ENCODE peak calls at places on chromosomes 2 and 18, in ten cellular contexts. S is heart left ventricle, T is BE2C, I is bronchial epithelial cell, P is ascending aorta, X is SJSA1, W is spleen, A is kidney epithelial cell, C is body of pancreas, U is aorta. V is an unnamed sample.

GRCh38 chr2:45813003-45813601 is 161.6 kb downstream of the PRKCE start:
- DNase-seq in S (peak; percentile 52), T (peak; percentile 87), I (no peak), P (no peak), X (no peak), W (no peak), A (no peak), C (no peak), U (no peak), V (peak; percentile 32)

GRCh38 chr2:25041307-25041927 is 459 bp upstream of the EFR3B start:
- DNase-seq in S (peak; percentile 64), T (peak; percentile 70), I (peak; percentile 45), P (no peak), X (peak; percentile 27), W (peak; percentile 89), A (peak; percentile 21), C (peak; percentile 69), U (peak; percentile 82), V (peak; percentile 47)

GRCh38 chr2:140308706-140309105 is 1528.5 kb upstream of the NXPH2 start:
- DNase-seq in S (no peak), T (no peak), I (no peak), P (no peak), X (no peak), W (no peak), A (no peak), C (no peak), U (no peak), V (no peak)

GRCh38 chr18:5538541-5538940 is 5.3 kb downstream of the EPB41L3 start:
- DNase-seq in S (no peak), T (no peak), I (no peak), P (no peak), X (no peak), W (no peak), A (no peak), C (no peak), U (no peak), V (no peak)

GRCh38 chr2:108555572-108555971 is 21.3 kb downstream of the LIMS1 start:
- DNase-seq in S (no peak), T (no peak), I (no peak), P (no peak), X (no peak), W (no peak), A (no peak), C (no peak), U (no peak), V (no peak)

GRCh38 chr18:11047817-11048216 is 101.6 kb downstream of the PIEZO2 start:
- DNase-seq in S (no peak), T (no peak), I (no peak), P (no peak), X (no peak), W (no peak), A (no peak), C (no peak), U (no peak), V (no peak)

GRCh38 chr18:45275367-45276113 is 339.7 kb upstream of the SLC14A2 start:
- DNase-seq in S (no peak), T (no peak), I (peak; percentile 49), P (no peak), X (peak; percentile 15), W (no peak), A (no peak), C (no peak), U (no peak), V (no peak)

GRCh38 chr2:18301421-18302139 is 258.9 kb downstream of the RDH14 start:
- DNase-seq in S (no peak), T (no peak), I (no peak), P (no peak), X (no peak), W (no peak), A (no peak), C (no peak), U (no peak), V (no peak)

DNA sequence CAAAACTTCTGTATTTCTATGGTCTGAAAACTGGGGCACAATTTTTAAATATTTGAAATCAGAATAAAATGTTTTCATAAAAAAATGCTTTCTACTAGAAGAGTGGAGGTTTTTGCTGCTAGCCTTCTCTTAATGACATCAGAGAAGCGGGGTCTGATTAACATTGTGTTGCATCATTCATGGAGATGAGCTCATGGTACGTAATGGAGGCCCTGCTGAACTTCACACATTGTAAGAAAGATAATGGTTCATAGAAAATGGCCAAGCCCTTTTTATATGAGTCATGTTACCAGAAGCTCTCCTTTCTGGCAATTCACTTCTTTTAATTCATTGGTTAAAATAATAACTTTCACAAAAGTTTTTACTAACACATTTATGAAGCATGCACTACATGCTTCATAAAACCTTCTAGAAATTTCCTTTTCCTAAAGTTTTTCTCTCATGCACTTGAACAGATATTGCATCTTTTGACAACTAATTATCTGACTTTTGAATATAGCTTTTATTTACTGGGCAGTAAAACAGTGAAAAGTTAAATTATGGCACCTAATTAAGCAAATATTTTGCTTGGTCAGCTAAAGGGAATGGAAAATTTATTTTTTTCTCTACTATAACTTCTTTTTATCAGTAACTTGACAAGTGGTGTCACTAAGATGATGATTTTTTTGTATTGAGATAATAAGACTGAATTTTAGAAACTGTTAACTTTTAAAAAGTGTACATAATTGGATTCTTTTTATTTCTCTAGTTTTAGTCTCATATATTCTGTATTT is 351.4 kb downstream of the PIK3C3 start:
- DNase-seq in S (no peak), T (no peak), I (peak; percentile 5), P (no peak), X (no peak), W (no peak), A (no peak), C (no peak), U (no peak), V (no peak)
- H3K36me3 ChIP-seq in S (no peaks in the 10 kb centered on the region), T (no peaks in the 10 kb centered on the region), I (no peaks in the 10 kb centered on the region), P (no peaks in the 10 kb centered on the region), X (no peaks in the 10 kb centered on the region), W (no peaks in the 10 kb centered on the region), A (no peaks in the 10 kb centered on the region), C (no peaks in the 10 kb centered on the region), U (no peaks in the 10 kb centered on the region), V (no peaks in the 10 kb centered on the region)

GRCh38 chr2:29627366-29627765 is 294.0 kb downstream of the ALK start:
- DNase-seq in S (no peak), T (no peak), I (peak; percentile 71), P (no peak), X (peak; percentile 42), W (no peak), A (no peak), C (no peak), U (no peak), V (no peak)

GRCh38 chr2:29629495-29629894 is 291.9 kb downstream of the ALK start:
- DNase-seq in S (no peak), T (no peak), I (peak; percentile 54), P (no peak), X (no peak), W (no peak), A (no peak), C (no peak), U (no peak), V (no peak)

GRCh38 chr2:29632018-29632417 is 289.4 kb downstream of the ALK start:
- DNase-seq in S (no peak), T (no peak), I (peak; percentile 90), P (no peak), X (peak; percentile 28), W (no peak), A (no peak), C (no peak), U (no peak), V (no peak)

GRCh38 chr2:29628078-29628765 is 293.2 kb downstream of the ALK start:
- DNase-seq in S (no peak), T (no peak), I (peak; percentile 67), P (no peak), X (no peak), W (no peak), A (no peak), C (no peak), U (no peak), V (no peak)

GRCh38 chr2:29628882-29629281 is 292.5 kb downstream of the ALK start:
- DNase-seq in S (peak; percentile 38), T (no peak), I (no peak), P (no peak), X (no peak), W (no peak), A (no peak), C (peak; percentile 16), U (no peak), V (no peak)
- H3K4me3 ChIP-seq in S (no peak overlapping the region), T (no peak overlapping the region), I (no peak overlapping the region), P (no peak overlapping the region), X (no peak overlapping the region), W (no peak overlapping the region), A (no peak overlapping the region), C (no peak overlapping the region), U (no peak overlapping the region), V (no peak overlapping the region)

GRCh38 chr2:33023732-33024301 is 77.1 kb downstream of the LTBP1 start:
- DNase-seq in S (no peak), T (no peak), I (peak; percentile 34), P (no peak), X (no peak), W (no peak), A (no peak), C (no peak), U (no peak), V (no peak)

GRCh38 chr2:33022989-33023731 is 76.4 kb downstream of the LTBP1 start:
- DNase-seq in S (no peak), T (no peak), I (peak; percentile 87), P (no peak), X (peak; percentile 63), W (no peak), A (peak; percentile 47), C (no peak), U (no peak), V (no peak)

GRCh38 chr2:33021542-33022259 is 74.9 kb downstream of the LTBP1 start:
- DNase-seq in S (no peak), T (no peak), I (no peak), P (no peak), X (peak; percentile 26), W (no peak), A (no peak), C (no peak), U (no peak), V (no peak)

GRCh38 chr2:33020883-33021282 is 74.1 kb downstream of the LTBP1 start:
- DNase-seq in S (no peak), T (no peak), I (no peak), P (no peak), X (no peak), W (no peak), A (no peak), C (no peak), U (no peak), V (no peak)

DNA sequence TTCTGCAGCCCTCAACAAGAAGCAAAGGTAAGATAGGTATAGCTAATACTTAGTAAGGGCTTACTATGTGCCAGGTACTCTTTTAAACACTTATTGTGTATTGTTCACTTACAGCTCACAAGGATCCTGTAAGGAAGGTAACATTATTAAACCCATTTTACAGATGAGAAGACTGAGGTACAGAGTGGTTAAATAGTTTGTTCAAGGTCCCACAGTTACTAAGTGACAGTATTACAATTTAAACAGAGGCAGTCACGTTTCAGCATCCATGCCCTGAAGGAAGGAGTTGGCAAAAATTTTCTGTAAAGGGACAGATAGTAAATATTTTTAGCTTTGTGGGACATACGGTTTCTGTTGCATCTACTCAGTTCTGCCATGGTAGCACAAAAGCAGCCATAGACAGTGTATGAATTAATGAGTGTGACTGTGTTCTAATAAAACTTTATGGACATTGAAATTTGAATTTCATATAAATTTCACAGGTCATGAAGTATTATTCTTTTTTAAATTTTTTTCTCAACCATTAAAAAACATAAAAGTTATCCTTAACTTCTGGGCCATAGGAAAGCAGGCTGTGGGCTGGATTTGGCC is 75.7 kb downstream of the LTBP1 start:
- DNase-seq in S (no peak), T (no peak), I (no peak), P (no peak), X (no peak), W (no peak), A (no peak), C (no peak), U (no peak), V (no peak)
- H3K36me3 ChIP-seq in S (no peaks in the 10 kb centered on the region), T (no peaks in the 10 kb centered on the region), I (no peaks in the 10 kb centered on the region), P (peaks cover 3% of the 10 kb centered on the region), X (no peaks in the 10 kb centered on the region), W (no peaks in the 10 kb centered on the region), A (no peaks in the 10 kb centered on the region), C (no peaks in the 10 kb centered on the region), U (no peaks in the 10 kb centered on the region), V (peaks cover 8% of the 10 kb centered on the region)

DNA sequence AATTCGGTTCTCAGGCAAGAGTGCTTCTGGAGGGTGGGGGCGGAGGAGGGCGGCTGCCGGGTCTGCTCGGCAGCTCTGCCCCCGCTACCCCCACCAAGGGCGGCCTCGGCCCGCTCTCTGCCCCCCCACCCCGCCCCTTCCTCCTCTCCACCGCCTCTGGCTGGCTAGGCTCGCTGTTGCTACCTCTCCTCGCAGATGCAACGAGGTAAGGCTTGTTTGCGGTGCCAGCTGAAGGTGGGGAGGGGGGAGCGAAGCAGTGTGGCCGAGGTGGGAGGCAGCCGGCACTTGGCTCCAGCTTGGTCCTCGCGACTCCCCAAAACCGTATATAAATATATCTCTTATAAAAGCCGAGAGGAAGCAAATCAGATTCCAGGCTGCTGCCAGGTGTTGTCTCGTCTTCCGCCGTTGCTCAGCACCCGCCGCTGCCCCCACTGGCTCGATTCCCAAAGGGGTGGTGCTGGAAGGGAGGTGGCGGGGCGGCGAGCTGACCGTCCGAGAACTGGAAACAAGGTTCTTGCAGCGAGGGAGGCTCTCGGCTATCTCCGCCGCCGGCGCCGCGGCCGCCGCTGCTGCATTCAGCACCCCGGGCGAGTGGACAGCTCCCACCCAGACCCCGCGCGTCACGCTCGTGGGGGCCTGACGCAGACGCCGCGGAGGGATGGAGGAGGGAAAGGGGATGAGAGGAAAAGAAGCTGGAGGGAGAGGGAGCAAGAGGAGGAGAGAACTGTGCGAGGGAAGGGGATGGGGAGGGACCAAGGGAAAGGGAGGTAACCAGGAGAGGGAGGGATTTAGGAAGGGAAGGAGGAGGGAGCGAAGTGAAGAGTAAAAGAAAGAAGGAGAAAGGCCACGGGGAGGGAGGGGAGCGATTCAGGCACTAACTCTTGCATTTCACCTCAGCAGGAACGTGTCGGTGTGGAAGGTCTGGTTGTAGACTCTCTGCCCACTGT is at the start of gene MARCHF4:
- DNase-seq in S (peak; percentile 69), T (peak; percentile 81), I (peak; percentile 74), P (no peak), X (peak; percentile 88), W (peak; percentile 86), A (peak; percentile 38), C (peak; percentile 72), U (peak; percentile 94), V (peak; percentile 71)
- H3K4me3 ChIP-seq in S (peak within 1 kb of the TSS; percentile 37), T (peak within 1 kb of the TSS; percentile 74), I (peak within 1 kb of the TSS; percentile 32), P (peak within 1 kb of the TSS; percentile 37), X (peak within 1 kb of the TSS; percentile 48), W (peak within 1 kb of the TSS; percentile 24), A (peak within 1 kb of the TSS; percentile 32), C (no peak within 1 kb of the TSS), U (no peak within 1 kb of the TSS), V (peak within 1 kb of the TSS; percentile 58)

V was measured in left ventricle myocardium inferior.